ENCODE peak calls at places on chromosomes 5 and 9, in ten cellular contexts. One of them, this sample, is unnamed.

GRCh38 chr9:78954286-78954685 is 617.5 kb upstream of the TLE4 start:
- DNase-seq in lower lobe of right lung: no peak
- DNase-seq in ovary: no peak
- DNase-seq in GM23338: no peak
- DNase-seq in ascending aorta: no peak
- DNase-seq in CD4-positive, CD25-positive, alpha-beta regulatory T cell: no peak
- DNase-seq in effector memory CD4-positive, alpha-beta T cell: no peak
- DNase-seq in sigmoid colon: no peak
- DNase-seq in CD4-positive, alpha-beta T cell: no peak
- DNase-seq in cardiac muscle cell: no peak
- DNase-seq in this sample: no peak

GRCh38 chr5:116153687-116154174 is 68.9 kb downstream of the COMMD10 start:
- DNase-seq in lower lobe of right lung: no peak
- DNase-seq in ovary: no peak
- DNase-seq in GM23338: no peak
- DNase-seq in ascending aorta: no peak
- DNase-seq in CD4-positive, CD25-positive, alpha-beta regulatory T cell: no peak
- DNase-seq in effector memory CD4-positive, alpha-beta T cell: no peak
- DNase-seq in sigmoid colon: no peak
- DNase-seq in CD4-positive, alpha-beta T cell: no peak
- DNase-seq in cardiac muscle cell: no peak
- DNase-seq in this sample: no peak

GRCh38 chr5:126837242-126837641 is 60.3 kb downstream of the LMNB1 start:
- DNase-seq in lower lobe of right lung: no peak
- DNase-seq in ovary: no peak
- DNase-seq in GM23338: no peak
- DNase-seq in ascending aorta: no peak
- DNase-seq in CD4-positive, CD25-positive, alpha-beta regulatory T cell: no peak
- DNase-seq in effector memory CD4-positive, alpha-beta T cell: no peak
- DNase-seq in sigmoid colon: no peak
- DNase-seq in CD4-positive, alpha-beta T cell: no peak
- DNase-seq in cardiac muscle cell: no peak
- DNase-seq in this sample: no peak

GRCh38 chr9:136544549-136545064 is 1.2 kb downstream of the NOTCH1 start:
- DNase-seq in lower lobe of right lung: peak; percentile 84
- DNase-seq in ovary: peak; percentile 66
- DNase-seq in GM23338: no peak
- DNase-seq in ascending aorta: no peak
- DNase-seq in CD4-positive, CD25-positive, alpha-beta regulatory T cell: peak; percentile 44
- DNase-seq in effector memory CD4-positive, alpha-beta T cell: peak; percentile 27
- DNase-seq in sigmoid colon: peak; percentile 87
- DNase-seq in CD4-positive, alpha-beta T cell: no peak
- DNase-seq in cardiac muscle cell: no peak
- DNase-seq in this sample: peak; percentile 56

GRCh38 chr5:10578869-10579268 is 15.0 kb downstream of the ANKRD33B start:
- DNase-seq in lower lobe of right lung: no peak
- DNase-seq in ovary: no peak
- DNase-seq in GM23338: no peak
- DNase-seq in ascending aorta: no peak
- DNase-seq in CD4-positive, CD25-positive, alpha-beta regulatory T cell: no peak
- DNase-seq in effector memory CD4-positive, alpha-beta T cell: no peak
- DNase-seq in sigmoid colon: no peak
- DNase-seq in CD4-positive, alpha-beta T cell: no peak
- DNase-seq in cardiac muscle cell: no peak
- DNase-seq in this sample: no peak

GRCh38 chr5:153523831-153524230 is 33.4 kb downstream of the GRIA1 start:
- DNase-seq in lower lobe of right lung: no peak
- DNase-seq in ovary: peak; percentile 33
- DNase-seq in GM23338: no peak
- DNase-seq in ascending aorta: no peak
- DNase-seq in CD4-positive, CD25-positive, alpha-beta regulatory T cell: no peak
- DNase-seq in effector memory CD4-positive, alpha-beta T cell: no peak
- DNase-seq in sigmoid colon: peak; percentile 76
- DNase-seq in CD4-positive, alpha-beta T cell: no peak
- DNase-seq in cardiac muscle cell: no peak
- DNase-seq in this sample: peak; percentile 43

GRCh38 chr9:92350129-92350739 is 24.5 kb downstream of the CENPP start:
- DNase-seq in lower lobe of right lung: no peak
- DNase-seq in ovary: no peak
- DNase-seq in GM23338: no peak
- DNase-seq in ascending aorta: no peak
- DNase-seq in CD4-positive, CD25-positive, alpha-beta regulatory T cell: no peak
- DNase-seq in effector memory CD4-positive, alpha-beta T cell: no peak
- DNase-seq in sigmoid colon: no peak
- DNase-seq in CD4-positive, alpha-beta T cell: no peak
- DNase-seq in cardiac muscle cell: no peak
- DNase-seq in this sample: no peak

GRCh38 chr9:101999441-101999840 is 261.0 kb upstream of the GRIN3A start:
- DNase-seq in lower lobe of right lung: no peak
- DNase-seq in ovary: no peak
- DNase-seq in GM23338: no peak
- DNase-seq in ascending aorta: no peak
- DNase-seq in CD4-positive, CD25-positive, alpha-beta regulatory T cell: no peak
- DNase-seq in effector memory CD4-positive, alpha-beta T cell: no peak
- DNase-seq in sigmoid colon: no peak
- DNase-seq in CD4-positive, alpha-beta T cell: no peak
- DNase-seq in cardiac muscle cell: no peak
- DNase-seq in this sample: no peak

GRCh38 chr5:135395451-135395850 is 3.6 kb downstream of the MACROH2A1 start:
- DNase-seq in lower lobe of right lung: no peak
- DNase-seq in ovary: no peak
- DNase-seq in GM23338: no peak
- DNase-seq in ascending aorta: no peak
- DNase-seq in CD4-positive, CD25-positive, alpha-beta regulatory T cell: no peak
- DNase-seq in effector memory CD4-positive, alpha-beta T cell: no peak
- DNase-seq in sigmoid colon: no peak
- DNase-seq in CD4-positive, alpha-beta T cell: no peak
- DNase-seq in cardiac muscle cell: no peak
- DNase-seq in this sample: no peak

GRCh38 chr5:135393229-135393628 is 5.8 kb downstream of the MACROH2A1 start:
- DNase-seq in lower lobe of right lung: no peak
- DNase-seq in ovary: no peak
- DNase-seq in GM23338: no peak
- DNase-seq in ascending aorta: no peak
- DNase-seq in CD4-positive, CD25-positive, alpha-beta regulatory T cell: no peak
- DNase-seq in effector memory CD4-positive, alpha-beta T cell: no peak
- DNase-seq in sigmoid colon: no peak
- DNase-seq in CD4-positive, alpha-beta T cell: no peak
- DNase-seq in cardiac muscle cell: no peak
- DNase-seq in this sample: no peak

GRCh38 chr5:135393691-135394090 is 5.3 kb downstream of the MACROH2A1 start:
- DNase-seq in lower lobe of right lung: no peak
- DNase-seq in ovary: no peak
- DNase-seq in GM23338: no peak
- DNase-seq in ascending aorta: no peak
- DNase-seq in CD4-positive, CD25-positive, alpha-beta regulatory T cell: no peak
- DNase-seq in effector memory CD4-positive, alpha-beta T cell: no peak
- DNase-seq in sigmoid colon: no peak
- DNase-seq in CD4-positive, alpha-beta T cell: no peak
- DNase-seq in cardiac muscle cell: no peak
- DNase-seq in this sample: no peak

GRCh38 chr5:135392256-135392655 is 6.8 kb downstream of the MACROH2A1 start:
- DNase-seq in lower lobe of right lung: no peak
- DNase-seq in ovary: no peak
- DNase-seq in GM23338: no peak
- DNase-seq in ascending aorta: no peak
- DNase-seq in CD4-positive, CD25-positive, alpha-beta regulatory T cell: no peak
- DNase-seq in effector memory CD4-positive, alpha-beta T cell: no peak
- DNase-seq in sigmoid colon: no peak
- DNase-seq in CD4-positive, alpha-beta T cell: no peak
- DNase-seq in cardiac muscle cell: no peak
- DNase-seq in this sample: no peak

DNA sequence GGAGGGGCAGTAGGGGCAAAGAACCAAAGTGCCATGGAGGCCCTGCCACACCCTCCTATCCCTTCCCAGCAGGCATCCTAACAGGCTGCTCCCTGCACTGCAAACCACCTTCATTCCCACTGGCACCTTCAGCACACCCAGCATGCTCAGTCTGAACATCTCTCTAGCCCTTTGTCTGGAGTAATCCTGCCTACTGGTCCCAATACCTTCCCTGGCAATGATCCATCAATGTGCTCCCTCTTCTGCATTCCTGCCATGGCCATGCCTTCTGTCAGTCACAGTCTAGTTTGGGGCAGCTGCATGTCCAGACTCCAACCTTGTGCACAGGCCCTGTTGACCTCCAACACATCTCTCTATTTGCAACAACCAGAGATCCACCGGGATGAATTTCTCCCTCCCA is 4.9 kb downstream of the MACROH2A1 start:
- DNase-seq in lower lobe of right lung: no peak
- DNase-seq in ovary: no peak
- DNase-seq in GM23338: no peak
- DNase-seq in ascending aorta: no peak
- DNase-seq in CD4-positive, CD25-positive, alpha-beta regulatory T cell: no peak
- DNase-seq in effector memory CD4-positive, alpha-beta T cell: no peak
- DNase-seq in sigmoid colon: no peak
- DNase-seq in CD4-positive, alpha-beta T cell: no peak
- DNase-seq in cardiac muscle cell: no peak
- DNase-seq in this sample: no peak
- H3K27ac ChIP-seq in lower lobe of right lung: peak overlapping the region; percentile 54
- H3K27ac ChIP-seq in ovary: no peak overlapping the region
- H3K27ac ChIP-seq in GM23338: no peak overlapping the region
- H3K27ac ChIP-seq in ascending aorta: no peak overlapping the region
- H3K27ac ChIP-seq in CD4-positive, CD25-positive, alpha-beta regulatory T cell: no peak overlapping the region
- H3K27ac ChIP-seq in effector memory CD4-positive, alpha-beta T cell: no peak overlapping the region
- H3K27ac ChIP-seq in sigmoid colon: peak overlapping the region; percentile 32
- H3K27ac ChIP-seq in CD4-positive, alpha-beta T cell: no peak overlapping the region
- H3K27ac ChIP-seq in cardiac muscle cell: peak overlapping the region; percentile 95
- H3K27ac ChIP-seq in this sample: no peak overlapping the region

GRCh38 chr9:132156256-132156655 is 5.6 kb upstream of the NTNG2 start:
- DNase-seq in lower lobe of right lung: no peak
- DNase-seq in ovary: no peak
- DNase-seq in GM23338: no peak
- DNase-seq in ascending aorta: no peak
- DNase-seq in CD4-positive, CD25-positive, alpha-beta regulatory T cell: no peak
- DNase-seq in effector memory CD4-positive, alpha-beta T cell: no peak
- DNase-seq in sigmoid colon: no peak
- DNase-seq in CD4-positive, alpha-beta T cell: no peak
- DNase-seq in cardiac muscle cell: no peak
- DNase-seq in this sample: no peak

GRCh38 chr9:132157347-132158116 is 4.3 kb upstream of the NTNG2 start:
- DNase-seq in lower lobe of right lung: no peak
- DNase-seq in ovary: no peak
- DNase-seq in GM23338: no peak
- DNase-seq in ascending aorta: no peak
- DNase-seq in CD4-positive, CD25-positive, alpha-beta regulatory T cell: no peak
- DNase-seq in effector memory CD4-positive, alpha-beta T cell: no peak
- DNase-seq in sigmoid colon: no peak
- DNase-seq in CD4-positive, alpha-beta T cell: no peak
- DNase-seq in cardiac muscle cell: no peak
- DNase-seq in this sample: no peak

GRCh38 chr9:132154925-132155324 is 6.9 kb upstream of the NTNG2 start:
- DNase-seq in lower lobe of right lung: no peak
- DNase-seq in ovary: no peak
- DNase-seq in GM23338: peak; percentile 62
- DNase-seq in ascending aorta: no peak
- DNase-seq in CD4-positive, CD25-positive, alpha-beta regulatory T cell: no peak
- DNase-seq in effector memory CD4-positive, alpha-beta T cell: no peak
- DNase-seq in sigmoid colon: no peak
- DNase-seq in CD4-positive, alpha-beta T cell: no peak
- DNase-seq in cardiac muscle cell: no peak
- DNase-seq in this sample: no peak

GRCh38 chr9:132152231-132152630 is 9.6 kb upstream of the NTNG2 start:
- DNase-seq in lower lobe of right lung: no peak
- DNase-seq in ovary: no peak
- DNase-seq in GM23338: no peak
- DNase-seq in ascending aorta: no peak
- DNase-seq in CD4-positive, CD25-positive, alpha-beta regulatory T cell: no peak
- DNase-seq in effector memory CD4-positive, alpha-beta T cell: no peak
- DNase-seq in sigmoid colon: no peak
- DNase-seq in CD4-positive, alpha-beta T cell: no peak
- DNase-seq in cardiac muscle cell: no peak
- DNase-seq in this sample: no peak

DNA sequence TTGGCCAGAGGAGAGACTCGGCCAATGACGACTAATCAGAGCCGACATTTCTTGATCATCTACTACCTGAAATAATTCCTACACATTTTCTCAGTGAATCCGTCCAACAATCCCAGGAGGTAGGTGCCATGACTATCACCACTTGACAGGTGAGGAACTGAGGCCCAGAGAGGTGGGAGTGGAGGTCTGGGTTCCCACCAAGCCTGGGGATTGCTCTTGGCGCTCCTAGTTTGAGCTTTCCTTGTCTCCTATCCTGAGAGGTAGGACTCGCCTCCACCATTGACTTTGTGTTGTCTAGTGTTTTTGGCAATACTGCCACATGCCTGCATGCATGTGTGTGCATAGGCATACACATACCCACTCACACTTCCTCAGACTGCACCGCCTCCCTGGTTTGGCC is 6.3 kb upstream of the NTNG2 start:
- DNase-seq in lower lobe of right lung: no peak
- DNase-seq in ovary: no peak
- DNase-seq in GM23338: no peak
- DNase-seq in ascending aorta: no peak
- DNase-seq in CD4-positive, CD25-positive, alpha-beta regulatory T cell: no peak
- DNase-seq in effector memory CD4-positive, alpha-beta T cell: no peak
- DNase-seq in sigmoid colon: no peak
- DNase-seq in CD4-positive, alpha-beta T cell: no peak
- DNase-seq in cardiac muscle cell: no peak
- DNase-seq in this sample: no peak
- H3K27me3 ChIP-seq in lower lobe of right lung: peaks cover 41% of the 10 kb centered on the region
- H3K27me3 ChIP-seq in ovary: no peaks in the 10 kb centered on the region
- H3K27me3 ChIP-seq in GM23338: peaks cover 20% of the 10 kb centered on the region
- H3K27me3 ChIP-seq in ascending aorta: peaks cover 4% of the 10 kb centered on the region
- H3K27me3 ChIP-seq in CD4-positive, CD25-positive, alpha-beta regulatory T cell: no peaks in the 10 kb centered on the region
- H3K27me3 ChIP-seq in effector memory CD4-positive, alpha-beta T cell: peaks cover 5% of the 10 kb centered on the region
- H3K27me3 ChIP-seq in sigmoid colon: peaks cover 78% of the 10 kb centered on the region
- H3K27me3 ChIP-seq in CD4-positive, alpha-beta T cell: peaks cover 20% of the 10 kb centered on the region
- H3K27me3 ChIP-seq in cardiac muscle cell: peaks cover 59% of the 10 kb centered on the region
- H3K27me3 ChIP-seq in this sample: no peaks in the 10 kb centered on the region

DNA sequence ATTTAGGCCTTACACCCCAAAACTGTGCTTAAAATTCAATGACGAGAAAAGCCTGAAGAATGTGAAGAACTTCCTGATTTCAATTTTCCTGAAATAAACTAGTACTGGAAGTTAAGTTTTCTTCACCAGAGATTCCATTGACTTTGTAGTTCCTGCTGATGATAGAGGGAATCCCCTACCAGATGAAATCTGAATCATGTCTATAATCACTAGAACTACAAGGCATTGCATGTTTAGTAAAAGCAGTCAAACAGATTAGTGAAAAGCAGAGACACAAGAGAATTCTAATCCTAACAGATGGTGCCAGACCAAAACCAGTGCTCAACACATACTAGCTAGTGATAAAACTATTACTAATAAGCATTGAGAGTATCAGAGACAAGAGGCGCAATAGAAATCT is 130.0 kb downstream of the PDE4D start:
- DNase-seq in lower lobe of right lung: no peak
- DNase-seq in ovary: no peak
- DNase-seq in GM23338: no peak
- DNase-seq in ascending aorta: no peak
- DNase-seq in CD4-positive, CD25-positive, alpha-beta regulatory T cell: no peak
- DNase-seq in effector memory CD4-positive, alpha-beta T cell: no peak
- DNase-seq in sigmoid colon: no peak
- DNase-seq in CD4-positive, alpha-beta T cell: no peak
- DNase-seq in cardiac muscle cell: no peak
- DNase-seq in this sample: no peak
- H3K27ac ChIP-seq in lower lobe of right lung: no peak overlapping the region
- H3K27ac ChIP-seq in ovary: no peak overlapping the region
- H3K27ac ChIP-seq in GM23338: no peak overlapping the region
- H3K27ac ChIP-seq in ascending aorta: no peak overlapping the region
- H3K27ac ChIP-seq in CD4-positive, CD25-positive, alpha-beta regulatory T cell: no peak overlapping the region
- H3K27ac ChIP-seq in effector memory CD4-positive, alpha-beta T cell: no peak overlapping the region
- H3K27ac ChIP-seq in sigmoid colon: peak overlapping the region; percentile 84
- H3K27ac ChIP-seq in CD4-positive, alpha-beta T cell: no peak overlapping the region
- H3K27ac ChIP-seq in cardiac muscle cell: no peak overlapping the region
- H3K27ac ChIP-seq in this sample: no peak overlapping the region

GRCh38 chr5:150167908-150168307 is 1.3 kb downstream of the CDX1 start:
- DNase-seq in lower lobe of right lung: no peak
- DNase-seq in ovary: no peak
- DNase-seq in GM23338: peak; percentile 45
- DNase-seq in ascending aorta: no peak
- DNase-seq in CD4-positive, CD25-positive, alpha-beta regulatory T cell: no peak
- DNase-seq in effector memory CD4-positive, alpha-beta T cell: no peak
- DNase-seq in sigmoid colon: no peak
- DNase-seq in CD4-positive, alpha-beta T cell: no peak
- DNase-seq in cardiac muscle cell: no peak
- DNase-seq in this sample: no peak

GRCh38 chr5:150168864-150169263 is 2.3 kb downstream of the CDX1 start:
- DNase-seq in lower lobe of right lung: no peak
- DNase-seq in ovary: no peak
- DNase-seq in GM23338: no peak
- DNase-seq in ascending aorta: no peak
- DNase-seq in CD4-positive, CD25-positive, alpha-beta regulatory T cell: no peak
- DNase-seq in effector memory CD4-positive, alpha-beta T cell: no peak
- DNase-seq in sigmoid colon: no peak
- DNase-seq in CD4-positive, alpha-beta T cell: no peak
- DNase-seq in cardiac muscle cell: no peak
- DNase-seq in this sample: no peak

GRCh38 chr5:150166193-150167162 is at the start of gene CDX1:
- DNase-seq in lower lobe of right lung: no peak
- DNase-seq in ovary: no peak
- DNase-seq in GM23338: peak; percentile 55
- DNase-seq in ascending aorta: no peak
- DNase-seq in CD4-positive, CD25-positive, alpha-beta regulatory T cell: no peak
- DNase-seq in effector memory CD4-positive, alpha-beta T cell: no peak
- DNase-seq in sigmoid colon: no peak
- DNase-seq in CD4-positive, alpha-beta T cell: no peak
- DNase-seq in cardiac muscle cell: no peak
- DNase-seq in this sample: no peak

GRCh38 chr5:150164640-150165039 is 1.9 kb upstream of the CDX1 start:
- DNase-seq in lower lobe of right lung: no peak
- DNase-seq in ovary: no peak
- DNase-seq in GM23338: no peak
- DNase-seq in ascending aorta: no peak
- DNase-seq in CD4-positive, CD25-positive, alpha-beta regulatory T cell: no peak
- DNase-seq in effector memory CD4-positive, alpha-beta T cell: no peak
- DNase-seq in sigmoid colon: peak; percentile 88
- DNase-seq in CD4-positive, alpha-beta T cell: no peak
- DNase-seq in cardiac muscle cell: no peak
- DNase-seq in this sample: peak; percentile 69

DNA sequence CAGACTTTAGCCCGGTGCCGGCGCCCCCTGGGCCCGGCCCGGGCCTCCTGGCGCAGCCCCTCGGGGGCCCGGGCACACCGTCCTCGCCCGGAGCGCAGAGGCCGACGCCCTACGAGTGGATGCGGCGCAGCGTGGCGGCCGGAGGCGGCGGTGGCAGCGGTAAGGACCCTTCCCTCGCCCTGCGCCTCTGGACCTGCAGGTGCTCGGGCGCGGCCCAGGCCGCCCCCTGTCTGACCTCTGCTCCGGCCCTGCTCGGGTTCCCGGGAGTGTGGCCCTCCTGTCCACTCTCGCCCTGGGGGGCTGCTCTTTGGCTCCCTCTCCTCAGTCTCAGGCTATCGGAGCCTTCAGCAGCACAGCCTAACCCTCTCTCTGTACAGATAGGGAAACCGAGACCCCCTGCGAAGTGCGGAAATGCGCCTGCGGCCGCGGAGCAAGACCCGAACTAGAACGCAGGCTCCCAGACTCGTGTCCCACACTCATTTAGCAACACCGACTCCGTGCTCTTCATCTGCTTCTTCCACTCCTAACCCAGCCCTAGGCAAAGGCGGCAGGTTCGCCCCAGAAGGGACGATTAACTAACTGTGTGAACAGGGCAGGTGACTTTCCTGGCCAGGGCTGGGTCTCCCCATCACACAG is 703 bp downstream of the CDX1 start:
- DNase-seq in lower lobe of right lung: no peak
- DNase-seq in ovary: no peak
- DNase-seq in GM23338: peak; percentile 46
- DNase-seq in ascending aorta: no peak
- DNase-seq in CD4-positive, CD25-positive, alpha-beta regulatory T cell: no peak
- DNase-seq in effector memory CD4-positive, alpha-beta T cell: no peak
- DNase-seq in sigmoid colon: no peak
- DNase-seq in CD4-positive, alpha-beta T cell: no peak
- DNase-seq in cardiac muscle cell: no peak
- DNase-seq in this sample: no peak
- H3K27me3 ChIP-seq in lower lobe of right lung: peaks cover 23% of the 10 kb centered on the region
- H3K27me3 ChIP-seq in ovary: no peaks in the 10 kb centered on the region
- H3K27me3 ChIP-seq in GM23338: peaks cover 78% of the 10 kb centered on the region
- H3K27me3 ChIP-seq in ascending aorta: no peaks in the 10 kb centered on the region
- H3K27me3 ChIP-seq in CD4-positive, CD25-positive, alpha-beta regulatory T cell: no peaks in the 10 kb centered on the region
- H3K27me3 ChIP-seq in effector memory CD4-positive, alpha-beta T cell: peaks cover 20% of the 10 kb centered on the region
- H3K27me3 ChIP-seq in sigmoid colon: peaks cover 34% of the 10 kb centered on the region
- H3K27me3 ChIP-seq in CD4-positive, alpha-beta T cell: peaks cover 39% of the 10 kb centered on the region
- H3K27me3 ChIP-seq in cardiac muscle cell: peaks cover 63% of the 10 kb centered on the region
- H3K27me3 ChIP-seq in this sample: peaks cover 7% of the 10 kb centered on the region